ENCODE peak calls at places on chromosome 20, in five cellular contexts. One of them, this sample, is unnamed.
A peak's percentile ranks its signal among the peaks of the same experiment; 100 is the strongest.

GRCh38 chr20:30937790-30938189 is 319.7 kb upstream of the DEFB115 start:
- DNase-seq in HCT116: no peak
- DNase-seq in OCI-LY7: no peak
- DNase-seq in astrocyte: no peak
- DNase-seq in choroid plexus epithelial cell: no peak
- DNase-seq in this sample: no peak

GRCh38 chr20:22577515-22578220 is 6.7 kb downstream of the FOXA2 start:
- DNase-seq in HCT116: no peak
- DNase-seq in OCI-LY7: no peak
- DNase-seq in astrocyte: no peak
- DNase-seq in choroid plexus epithelial cell: no peak
- DNase-seq in this sample: no peak

GRCh38 chr20:9102456-9102855 is 33.6 kb downstream of the PLCB4 start:
- DNase-seq in HCT116: no peak
- DNase-seq in OCI-LY7: no peak
- DNase-seq in astrocyte: no peak
- DNase-seq in choroid plexus epithelial cell: no peak
- DNase-seq in this sample: no peak

GRCh38 chr20:50991076-50991475 is 31.8 kb downstream of the KCNG1 start:
- DNase-seq in HCT116: no peak
- DNase-seq in OCI-LY7: no peak
- DNase-seq in astrocyte: no peak
- DNase-seq in choroid plexus epithelial cell: no peak
- DNase-seq in this sample: no peak

GRCh38 chr20:51534764-51535386 is 7.6 kb downstream of the NFATC2 start:
- DNase-seq in HCT116: no peak
- DNase-seq in OCI-LY7: no peak
- DNase-seq in astrocyte: no peak
- DNase-seq in choroid plexus epithelial cell: no peak
- DNase-seq in this sample: no peak

GRCh38 chr20:10469599-10469998 is 34.5 kb downstream of the SLX4IP start:
- DNase-seq in HCT116: peak; percentile 46
- DNase-seq in OCI-LY7: peak; percentile 12
- DNase-seq in astrocyte: peak; percentile 69
- DNase-seq in choroid plexus epithelial cell: peak; percentile 95
- DNase-seq in this sample: peak; percentile 67

GRCh38 chr20:50472693-50473610 is 37.2 kb upstream of the PTPN1 start:
- DNase-seq in HCT116: no peak
- DNase-seq in OCI-LY7: no peak
- DNase-seq in astrocyte: no peak
- DNase-seq in choroid plexus epithelial cell: no peak
- DNase-seq in this sample: no peak

GRCh38 chr20:6920991-6921613 is 153.6 kb downstream of the BMP2 start:
- DNase-seq in HCT116: no peak
- DNase-seq in OCI-LY7: no peak
- DNase-seq in astrocyte: no peak
- DNase-seq in choroid plexus epithelial cell: no peak
- DNase-seq in this sample: no peak

GRCh38 chr20:63509088-63509564 is 10.2 kb upstream of the EEF1A2 start:
- DNase-seq in HCT116: no peak
- DNase-seq in OCI-LY7: no peak
- DNase-seq in astrocyte: no peak
- DNase-seq in choroid plexus epithelial cell: no peak
- DNase-seq in this sample: no peak

GRCh38 chr20:57669626-57670025 is 40.2 kb downstream of the PMEPA1 start:
- DNase-seq in HCT116: no peak
- DNase-seq in OCI-LY7: no peak
- DNase-seq in astrocyte: no peak
- DNase-seq in choroid plexus epithelial cell: no peak
- DNase-seq in this sample: no peak

GRCh38 chr20:5808901-5809300 is 58.7 kb downstream of the SHLD1 start:
- DNase-seq in HCT116: no peak
- DNase-seq in OCI-LY7: no peak
- DNase-seq in astrocyte: no peak
- DNase-seq in choroid plexus epithelial cell: no peak
- DNase-seq in this sample: no peak

GRCh38 chr20:5811746-5812145 is 61.5 kb downstream of the SHLD1 start:
- DNase-seq in HCT116: no peak
- DNase-seq in OCI-LY7: peak; percentile 44
- DNase-seq in astrocyte: no peak
- DNase-seq in choroid plexus epithelial cell: no peak
- DNase-seq in this sample: no peak

GRCh38 chr20:5807431-5807830 is 57.2 kb downstream of the SHLD1 start:
- DNase-seq in HCT116: no peak
- DNase-seq in OCI-LY7: peak; percentile 41
- DNase-seq in astrocyte: no peak
- DNase-seq in choroid plexus epithelial cell: no peak
- DNase-seq in this sample: no peak

GRCh38 chr20:5809495-5809894 is 59.3 kb downstream of the SHLD1 start:
- DNase-seq in HCT116: no peak
- DNase-seq in OCI-LY7: no peak
- DNase-seq in astrocyte: no peak
- DNase-seq in choroid plexus epithelial cell: no peak
- DNase-seq in this sample: no peak

GRCh38 chr20:5806457-5807263 is 56.5 kb downstream of the SHLD1 start:
- DNase-seq in HCT116: no peak
- DNase-seq in OCI-LY7: no peak
- DNase-seq in astrocyte: no peak
- DNase-seq in choroid plexus epithelial cell: no peak
- DNase-seq in this sample: no peak
- TF ChIP-seq CTCF in HCT116: peak; percentile 9
- TF ChIP-seq CTCF in OCI-LY7: peak; percentile 62
- TF ChIP-seq CTCF in astrocyte: peak; percentile 11
- TF ChIP-seq CTCF in choroid plexus epithelial cell: peak; percentile 45
- TF ChIP-seq CTCF in this sample: peak; percentile 24

GRCh38 chr20:46122516-46123481 is 4.7 kb downstream of the CD40 start:
- DNase-seq in HCT116: no peak
- DNase-seq in OCI-LY7: no peak
- DNase-seq in astrocyte: no peak
- DNase-seq in choroid plexus epithelial cell: no peak
- DNase-seq in this sample: no peak

GRCh38 chr20:46119547-46119946 is 1.4 kb downstream of the CD40 start:
- DNase-seq in HCT116: no peak
- DNase-seq in OCI-LY7: peak; percentile 20
- DNase-seq in astrocyte: no peak
- DNase-seq in choroid plexus epithelial cell: no peak
- DNase-seq in this sample: no peak

GRCh38 chr20:46122071-46122470 is 4.0 kb downstream of the CD40 start:
- DNase-seq in HCT116: no peak
- DNase-seq in OCI-LY7: no peak
- DNase-seq in astrocyte: peak; percentile 77
- DNase-seq in choroid plexus epithelial cell: peak; percentile 56
- DNase-seq in this sample: no peak

GRCh38 chr20:46120136-46120535 is 2.0 kb downstream of the CD40 start:
- DNase-seq in HCT116: no peak
- DNase-seq in OCI-LY7: no peak
- DNase-seq in astrocyte: no peak
- DNase-seq in choroid plexus epithelial cell: no peak
- DNase-seq in this sample: no peak

DNA sequence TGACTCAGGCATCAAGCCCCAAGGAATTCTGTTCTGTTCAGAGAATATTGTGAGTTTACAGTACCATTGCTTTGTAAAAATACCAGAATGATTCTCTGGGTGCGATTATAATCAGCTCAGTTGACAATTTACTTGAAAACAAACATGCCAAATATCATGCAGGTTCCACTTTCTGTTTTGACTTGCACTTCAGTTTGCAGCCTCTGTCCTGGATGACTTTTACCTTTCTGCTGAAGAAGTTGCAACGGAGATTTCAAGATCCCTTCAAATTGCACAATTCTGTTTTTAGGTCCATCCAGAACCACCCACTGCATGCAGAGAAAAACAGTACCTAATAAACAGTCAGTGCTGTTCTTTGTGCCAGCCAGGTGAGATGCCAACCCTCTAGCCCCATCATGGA is 3.4 kb downstream of the CD40 start:
- DNase-seq in HCT116: no peak
- DNase-seq in OCI-LY7: no peak
- DNase-seq in astrocyte: no peak
- DNase-seq in choroid plexus epithelial cell: no peak
- DNase-seq in this sample: no peak
- H3K4me3 ChIP-seq in HCT116: no peak overlapping the region
- H3K4me3 ChIP-seq in OCI-LY7: no peak overlapping the region
- H3K4me3 ChIP-seq in astrocyte: no peak overlapping the region
- H3K4me3 ChIP-seq in choroid plexus epithelial cell: no peak overlapping the region
- H3K4me3 ChIP-seq in this sample: no peak overlapping the region

DNA sequence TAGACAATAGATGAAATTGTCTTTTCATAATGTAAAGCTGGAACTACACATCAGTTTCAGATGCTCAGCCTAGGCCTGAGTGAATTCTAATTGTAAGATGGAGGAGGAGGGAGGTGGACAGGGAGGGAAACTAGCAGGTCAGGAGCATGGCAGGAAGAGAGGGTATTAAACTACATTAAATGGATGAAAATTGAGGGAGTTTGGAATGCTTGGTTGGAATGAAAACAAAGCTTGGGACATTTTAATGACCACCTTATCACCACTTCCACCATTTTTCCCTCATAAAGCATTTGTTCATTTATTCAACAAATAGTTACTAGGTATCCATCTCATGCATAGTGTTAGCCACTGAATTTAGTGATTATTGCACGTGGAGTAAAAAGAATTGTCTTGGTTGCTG is 65.0 kb downstream of the KIZ start:
- DNase-seq in HCT116: no peak
- DNase-seq in OCI-LY7: no peak
- DNase-seq in astrocyte: no peak
- DNase-seq in choroid plexus epithelial cell: no peak
- DNase-seq in this sample: no peak
- TF ChIP-seq CTCF in HCT116: no peak
- TF ChIP-seq CTCF in OCI-LY7: no peak
- TF ChIP-seq CTCF in astrocyte: no peak
- TF ChIP-seq CTCF in choroid plexus epithelial cell: no peak
- TF ChIP-seq CTCF in this sample: no peak

GRCh38 chr20:44646023-44646640 is 5.4 kb downstream of the ADA start:
- DNase-seq in HCT116: no peak
- DNase-seq in OCI-LY7: peak; percentile 97
- DNase-seq in astrocyte: peak; percentile 57
- DNase-seq in choroid plexus epithelial cell: peak; percentile 35
- DNase-seq in this sample: no peak
- H3K4me3 ChIP-seq in HCT116: no peak overlapping the region
- H3K4me3 ChIP-seq in OCI-LY7: peak overlapping the region; percentile 95
- H3K4me3 ChIP-seq in astrocyte: no peak overlapping the region
- H3K4me3 ChIP-seq in choroid plexus epithelial cell: no peak overlapping the region
- H3K4me3 ChIP-seq in this sample: no peak overlapping the region

GRCh38 chr20:1891263-1892121 is 3.7 kb upstream of the SIRPA start:
- DNase-seq in HCT116: no peak
- DNase-seq in OCI-LY7: no peak
- DNase-seq in astrocyte: no peak
- DNase-seq in choroid plexus epithelial cell: no peak
- DNase-seq in this sample: no peak
- TF ChIP-seq CTCF in HCT116: no peak
- TF ChIP-seq CTCF in OCI-LY7: no peak
- TF ChIP-seq CTCF in astrocyte: no peak
- TF ChIP-seq CTCF in choroid plexus epithelial cell: no peak
- TF ChIP-seq CTCF in this sample: no peak

DNA sequence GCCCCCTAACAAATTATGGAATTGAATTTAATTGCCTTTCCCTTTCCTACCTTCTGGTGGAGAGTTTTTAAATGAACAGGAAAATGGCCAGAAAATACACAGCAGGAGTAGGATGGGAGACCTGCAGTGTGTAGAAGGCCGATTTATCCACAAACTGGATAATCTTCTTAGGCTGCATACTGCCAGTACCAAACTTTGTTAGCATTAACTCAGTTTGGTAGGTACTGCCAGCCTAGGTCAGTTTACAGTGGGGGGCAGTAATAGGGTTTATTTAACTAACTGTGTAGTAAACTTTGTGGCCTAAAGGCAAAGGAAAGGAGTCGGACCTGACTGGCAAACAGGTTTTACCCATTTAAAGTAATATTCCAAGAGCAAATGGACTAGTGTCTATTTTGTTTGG is 4.6 kb downstream of the NCOA3 start:
- DNase-seq in HCT116: no peak
- DNase-seq in OCI-LY7: no peak
- DNase-seq in astrocyte: no peak
- DNase-seq in choroid plexus epithelial cell: no peak
- DNase-seq in this sample: no peak
- H3K4me3 ChIP-seq in HCT116: no peak overlapping the region
- H3K4me3 ChIP-seq in OCI-LY7: peak overlapping the region; percentile 58
- H3K4me3 ChIP-seq in astrocyte: no peak overlapping the region
- H3K4me3 ChIP-seq in choroid plexus epithelial cell: no peak overlapping the region
- H3K4me3 ChIP-seq in this sample: no peak overlapping the region

GRCh38 chr20:45972500-45973183 is 639 bp upstream of the ZNF335 start:
- DNase-seq in HCT116: no peak
- DNase-seq in OCI-LY7: no peak
- DNase-seq in astrocyte: no peak
- DNase-seq in choroid plexus epithelial cell: no peak
- DNase-seq in this sample: no peak
- TF ChIP-seq CTCF in HCT116: no peak
- TF ChIP-seq CTCF in OCI-LY7: no peak
- TF ChIP-seq CTCF in astrocyte: no peak
- TF ChIP-seq CTCF in choroid plexus epithelial cell: no peak
- TF ChIP-seq CTCF in this sample: no peak